ENCODE peak calls at places on chromosomes 12 and 14, in five cellular contexts. I is PC-3, R is renal cortical epithelial cell, J is suprapubic skin, F is adipocyte. W is an unnamed sample.
A peak's percentile ranks its signal among the peaks of the same experiment; 100 is the strongest.

GRCh38 chr12:62802321-62802720 is 132.6 kb downstream of the PPM1H start:
- DNase-seq in R (no peak), I (no peak), F (no peak), J (no peak), W (no peak)

GRCh38 chr14:97039717-97040363 is 242.7 kb downstream of the VRK1 start:
- DNase-seq in F (no peak), I (no peak), J (no peak), R (no peak), W (no peak)

GRCh38 chr12:2154050-2154449 is 101.3 kb downstream of the CACNA1C start:
- DNase-seq in J (no peak), R (no peak), I (no peak), F (peak; percentile 59), W (no peak)

GRCh38 chr12:51926718-51927117 is 19.4 kb downstream of the ACVRL1 start:
- DNase-seq in R (peak; percentile 65), J (peak; percentile 73), F (no peak), I (peak; percentile 69), W (peak; percentile 39)

GRCh38 chr12:3490848-3491382 is at the start of gene PRMT8:
- DNase-seq in J (no peak), F (peak; percentile 0), R (no peak), I (no peak), W (peak; percentile 71)

GRCh38 chr14:67532998-67533753 is at the start of gene PLEKHH1:
- DNase-seq in R (peak; percentile 54), I (peak; percentile 80), F (peak; percentile 84), J (peak; percentile 75), W (peak; percentile 88)

GRCh38 chr12:9721394-9722092 is 11.4 kb downstream of the CLECL1 start:
- DNase-seq in R (peak; percentile 94), F (peak; percentile 73), J (no peak), I (peak; percentile 86), W (no peak)

GRCh38 chr14:104158827-104159798 is 20.7 kb downstream of the KIF26A start:
- DNase-seq in F (no peak), R (no peak), I (no peak), J (no peak), W (peak; percentile 83)

GRCh38 chr12:55700255-55701018 is 7.3 kb downstream of the ITGA7 start:
- DNase-seq in I (peak; percentile 17), J (peak; percentile 54), R (no peak), F (peak; percentile 43), W (peak; percentile 76)

GRCh38 chr14:55874785-55875184 is 243.4 kb upstream of the PELI2 start:
- DNase-seq in F (no peak), I (no peak), J (no peak), R (no peak), W (no peak)

GRCh38 chr12:22018860-22019259 is 27.2 kb upstream of the CMAS start:
- DNase-seq in J (no peak), R (peak; percentile 27), F (peak; percentile 31), I (peak; percentile 30), W (no peak)

GRCh38 chr12:88706286-88706685 is 126.0 kb upstream of the KITLG start:
- DNase-seq in J (no peak), F (no peak), I (no peak), R (no peak), W (no peak)

GRCh38 chr12:69150083-69150795 is 89.1 kb upstream of the CPSF6 start:
- DNase-seq in R (peak; percentile 29), I (no peak), F (no peak), J (no peak), W (no peak)

GRCh38 chr14:60981626-60982455 is 796 bp downstream of the SLC38A6 start:
- DNase-seq in J (no peak), F (peak; percentile 77), R (peak; percentile 84), I (peak; percentile 58), W (no peak)

GRCh38 chr12:104864668-104865067 is 93.4 kb downstream of the SLC41A2 start:
- DNase-seq in R (no peak), I (no peak), J (no peak), F (peak; percentile 36), W (no peak)

GRCh38 chr14:22131749-22132476 is 457.1 kb downstream of the DAD1 start:
- DNase-seq in F (no peak), R (peak; percentile 3), I (peak; percentile 37), J (no peak), W (no peak)

GRCh38 chr12:51661836-51662235 is 70.8 kb downstream of the SCN8A start:
- DNase-seq in I (no peak), F (peak; percentile 7), R (no peak), J (no peak), W (no peak)

GRCh38 chr12:52766351-52767019 is 10.7 kb downstream of the KRT76 start:
- DNase-seq in R (no peak), J (no peak), I (no peak), F (no peak), W (no peak)

GRCh38 chr14:58535084-58535483 is 102.7 kb upstream of the DACT1 start:
- DNase-seq in F (peak; percentile 22), I (no peak), J (no peak), R (peak; percentile 11), W (no peak)

GRCh38 chr12:107847430-107847829 is 72.9 kb downstream of the ASCL4 start:
- DNase-seq in J (no peak), R (peak; percentile 14), F (no peak), I (no peak), W (no peak)

GRCh38 chr14:35402323-35403084 is 2.0 kb downstream of the NFKBIA start:
- DNase-seq in J (no peak), I (no peak), F (no peak), R (no peak), W (no peak)

GRCh38 chr14:91899213-91899612 is 31.9 kb upstream of the TC2N start:
- DNase-seq in J (no peak), R (peak; percentile 16), I (peak; percentile 68), F (no peak), W (no peak)

W was measured in cardiac septum.